ENCODE peak calls at places on chromosomes 4 and X, in nine cellular contexts. Z is endothelial cell of umbilical vein, V is adipocyte, L is MM.1S, N is aorta, Q is fibroblast of lung, T is HAP-1, G is SK-N-SH, U is adrenal gland. Y is an unnamed sample. For H3K27me3 and H3K4me1, the result is how much of the 10 kb centered on the place peaks cover.

GRCh38 chr4:79241846-79242245 is 84.0 kb downstream of the NAA11 start:
- DNase-seq in Z (peak), V (peak), L (no peak), N (no peak), Q (peak), T (no peak), G (no peak), U (no peak), Y (peak)

GRCh38 chr4:53012738-53013137 is 150.6 kb downstream of the RASL11B start:
- DNase-seq in Z (peak), V (peak), L (no peak), N (no peak), Q (no peak), T (no peak), G (peak), U (no peak), Y (no peak)

GRCh38 chr4:147736458-147736857 is 4.6 kb downstream of the ARHGAP10 start:
- DNase-seq in Z (peak), V (peak), L (no peak), N (no peak), Q (peak), T (no peak), G (no peak), U (no peak), Y (peak)

GRCh38 chrX:120308959-120309872 is 2.0 kb downstream of the TMEM255A start:
- DNase-seq in Z (peak), V (no peak), L (peak), N (peak), Q (peak), T (peak), G (peak), U (peak), Y (peak)

GRCh38 chr4:155768370-155768769 is 9.5 kb downstream of the GUCY1B1 start:
- DNase-seq in Z (no peak), V (no peak), L (no peak), N (no peak), Q (no peak), T (no peak), G (no peak), U (no peak), Y (no peak)

GRCh38 chrX:152878976-152879755 is 18.7 kb upstream of the ZNF185 start:
- DNase-seq in Z (no peak), V (no peak), L (no peak), N (peak), Q (peak), T (no peak), G (no peak), U (no peak), Y (peak)

GRCh38 chrX:12702509-12703091 is 88.6 kb upstream of the PRPS2 start:
- DNase-seq in Z (peak), V (peak), L (no peak), N (no peak), Q (no peak), T (peak), G (peak), U (no peak), Y (peak)

GRCh38 chr4:10082047-10082446 is 34.6 kb downstream of the WDR1 start:
- DNase-seq in Z (no peak), V (no peak), L (no peak), N (no peak), Q (no peak), T (no peak), G (peak), U (no peak), Y (no peak)

GRCh38 chr4:46270986-46271596 is 118.8 kb downstream of the GABRA2 start:
- DNase-seq in Z (no peak), V (peak), L (peak), N (no peak), Q (peak), T (no peak), G (peak), U (no peak), Y (no peak)

GRCh38 chrX:12344954-12345353 is 206.7 kb downstream of the FRMPD4 start:
- DNase-seq in Z (no peak), V (no peak), L (no peak), N (no peak), Q (no peak), T (no peak), G (no peak), U (no peak), Y (no peak)

GRCh38 chr4:138290803-138291202 is 48.7 kb upstream of the SLC7A11 start:
- DNase-seq in Z (no peak), V (no peak), L (no peak), N (no peak), Q (no peak), T (no peak), G (no peak), U (no peak), Y (no peak)

GRCh38 chr4:87317527-87317926 is 5.2 kb downstream of the HSD17B13 start:
- DNase-seq in Z (no peak), V (no peak), L (peak), N (no peak), Q (no peak), T (no peak), G (no peak), U (no peak), Y (peak)

GRCh38 chr4:132333723-132334045 is 815.4 kb upstream of the PCDH10 start:
- DNase-seq in Z (no peak), V (peak), L (no peak), N (no peak), Q (peak), T (no peak), G (no peak), U (no peak), Y (peak)

GRCh38 chrX:11530621-11531020 is 135.1 kb downstream of the ARHGAP6 start:
- DNase-seq in Z (no peak), V (peak), L (no peak), N (no peak), Q (peak), T (no peak), G (no peak), U (no peak), Y (no peak)

GRCh38 chrX:109952050-109952449 is 50.9 kb upstream of the TMEM164 start:
- DNase-seq in Z (no peak), V (no peak), L (no peak), N (no peak), Q (peak), T (no peak), G (no peak), U (no peak), Y (no peak)

GRCh38 chrX:107562482-107562881 is 65.8 kb upstream of the PRPS1 start:
- DNase-seq in Z (no peak), V (peak), L (no peak), N (no peak), Q (peak), T (no peak), G (no peak), U (no peak), Y (peak)

GRCh38 chrX:64093761-64094160 is 111.7 kb downstream of the AMER1 start:
- DNase-seq in Z (peak), V (peak), L (no peak), N (no peak), Q (no peak), T (peak), G (peak), U (no peak), Y (no peak)

GRCh38 chr4:126264839-126265238 is 950.1 kb downstream of the FAT4 start:
- DNase-seq in Z (no peak), V (peak), L (no peak), N (no peak), Q (peak), T (no peak), G (no peak), U (no peak), Y (peak)

GRCh38 chr4:41057456-41057855 is 156.9 kb downstream of the APBB2 start:
- DNase-seq in Z (no peak), V (peak), L (no peak), N (no peak), Q (peak), T (no peak), G (no peak), U (no peak), Y (no peak)

GRCh38 chr4:3316146-3316545 is 23.3 kb downstream of the RGS12 start:
- DNase-seq in Z (no peak), V (no peak), L (no peak), N (peak), Q (no peak), T (no peak), G (no peak), U (peak), Y (no peak)

GRCh38 chr4:110681381-110681780 is 58.5 kb upstream of the PITX2 start:
- DNase-seq in Z (no peak), V (no peak), L (no peak), N (no peak), Q (no peak), T (no peak), G (no peak), U (no peak), Y (no peak)

GRCh38 chrX:23813808-23814207 is 30.8 kb downstream of the SAT1 start:
- DNase-seq in Z (no peak), V (no peak), L (no peak), N (no peak), Q (no peak), T (no peak), G (no peak), U (no peak), Y (no peak)

GRCh38 chr4:162163892-162164759 is at the start of gene FSTL5:
- DNase-seq in Z (peak), V (peak), L (peak), N (peak), Q (peak), T (peak), G (peak), U (peak), Y (peak)

GRCh38 chrX:136953867-136954787 is 73.6 kb upstream of the RBMX start:
- DNase-seq in Z (peak), V (peak), L (peak), N (peak), Q (peak), T (peak), G (peak), U (peak), Y (peak)

GRCh38 chr4:166257276-166257675 is 384.2 kb downstream of the TLL1 start:
- DNase-seq in Z (no peak), V (no peak), L (no peak), N (no peak), Q (no peak), T (no peak), G (no peak), U (no peak), Y (no peak)

GRCh38 chr4:32032136-32032672 is 1312.0 kb downstream of the PCDH7 start:
- DNase-seq in Z (no peak), V (no peak), L (no peak), N (no peak), Q (no peak), T (no peak), G (no peak), U (no peak), Y (no peak)

GRCh38 chrX:72254835-72255234 is 16.0 kb upstream of the ERCC6L start:
- DNase-seq in Z (no peak), V (no peak), L (no peak), N (no peak), Q (no peak), T (no peak), G (peak), U (no peak), Y (no peak)

GRCh38 chrX:71301195-71301924 is at the start of gene ITGB1BP2:
- DNase-seq in Z (peak), V (peak), L (no peak), N (peak), Q (peak), T (peak), G (no peak), U (no peak), Y (no peak)

GRCh38 chr4:3402409-3403103 is 39.2 kb upstream of the HGFAC start:
- DNase-seq in Z (no peak), V (peak), L (no peak), N (peak), Q (peak), T (no peak), G (no peak), U (no peak), Y (no peak)

GRCh38 chr4:142475663-142476062 is 370.4 kb downstream of the INPP4B start:
- DNase-seq in Z (no peak), V (peak), L (no peak), N (no peak), Q (peak), T (no peak), G (no peak), U (no peak), Y (peak)

GRCh38 chr4:7660640-7661039 is 225.9 kb upstream of the PSAPL1 start:
- DNase-seq in Z (no peak), V (no peak), L (no peak), N (no peak), Q (no peak), T (no peak), G (no peak), U (no peak), Y (no peak)

GRCh38 chr4:131316086-131316485 is 1833.0 kb upstream of the PCDH10 start:
- DNase-seq in Z (no peak), V (peak), L (no peak), N (no peak), Q (no peak), T (no peak), G (no peak), U (no peak), Y (no peak)

GRCh38 chr4:118918388-118918787 is 29.7 kb downstream of the SYNPO2 start:
- DNase-seq in Z (peak), V (peak), L (no peak), N (no peak), Q (peak), T (no peak), G (no peak), U (no peak), Y (peak)

GRCh38 chr4:163614866-163615265 is 120.4 kb downstream of the TMA16 start:
- DNase-seq in Z (no peak), V (no peak), L (no peak), N (no peak), Q (no peak), T (no peak), G (no peak), U (no peak), Y (no peak)

GRCh38 chr4:76457885-76458284 is 22.9 kb downstream of the SHROOM3 start:
- DNase-seq in Z (no peak), V (no peak), L (no peak), N (no peak), Q (peak), T (peak), G (no peak), U (no peak), Y (peak)

GRCh38 chrX:115494133-115494532 is 66.8 kb upstream of the PLS3 start:
- DNase-seq in Z (peak), V (peak), L (no peak), N (no peak), Q (no peak), T (no peak), G (no peak), U (no peak), Y (no peak)

GRCh38 chrX:106404512-106404911 is 207.3 kb upstream of the RADX start:
- DNase-seq in Z (no peak), V (no peak), L (no peak), N (no peak), Q (no peak), T (no peak), G (no peak), U (no peak), Y (peak)

GRCh38 chr4:7058792-7059191 is 9.1 kb downstream of the GRPEL1 start:
- DNase-seq in Z (no peak), V (no peak), L (no peak), N (no peak), Q (no peak), T (no peak), G (no peak), U (no peak), Y (no peak)

GRCh38 chr4:20444599-20445337 is 193.1 kb downstream of the SLIT2 start:
- DNase-seq in Z (no peak), V (peak), L (no peak), N (no peak), Q (no peak), T (no peak), G (peak), U (no peak), Y (no peak)

DNA sequence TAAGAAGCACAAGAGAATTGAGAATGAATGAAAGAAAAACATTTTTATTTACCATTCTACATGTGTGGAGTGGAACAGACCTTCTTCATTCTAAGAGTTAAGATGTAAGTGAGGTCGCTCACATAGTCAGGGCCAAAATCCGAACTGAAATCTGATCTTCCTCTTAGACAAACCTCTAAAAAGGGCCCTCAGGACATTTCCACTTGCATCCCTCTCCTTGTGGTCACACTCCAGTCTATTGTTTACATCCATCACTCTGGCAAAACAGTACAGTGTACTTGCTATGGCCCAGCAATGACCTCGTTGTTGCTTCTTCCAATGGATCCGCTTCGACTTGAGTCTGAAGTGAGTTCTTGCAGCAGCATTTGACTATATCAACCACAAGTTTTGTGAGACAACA is 54.2 kb downstream of the MOSPD2 start:
- DNase-seq in Z (no peak), V (peak), L (no peak), N (no peak), Q (peak), T (no peak), G (no peak), U (no peak), Y (no peak)
- H3K27me3 ChIP-seq in Z (under half), V (under half), L (under half), N (under half), Q (under half), T (under half), G (under half), U (under half), Y (under half)

DNA sequence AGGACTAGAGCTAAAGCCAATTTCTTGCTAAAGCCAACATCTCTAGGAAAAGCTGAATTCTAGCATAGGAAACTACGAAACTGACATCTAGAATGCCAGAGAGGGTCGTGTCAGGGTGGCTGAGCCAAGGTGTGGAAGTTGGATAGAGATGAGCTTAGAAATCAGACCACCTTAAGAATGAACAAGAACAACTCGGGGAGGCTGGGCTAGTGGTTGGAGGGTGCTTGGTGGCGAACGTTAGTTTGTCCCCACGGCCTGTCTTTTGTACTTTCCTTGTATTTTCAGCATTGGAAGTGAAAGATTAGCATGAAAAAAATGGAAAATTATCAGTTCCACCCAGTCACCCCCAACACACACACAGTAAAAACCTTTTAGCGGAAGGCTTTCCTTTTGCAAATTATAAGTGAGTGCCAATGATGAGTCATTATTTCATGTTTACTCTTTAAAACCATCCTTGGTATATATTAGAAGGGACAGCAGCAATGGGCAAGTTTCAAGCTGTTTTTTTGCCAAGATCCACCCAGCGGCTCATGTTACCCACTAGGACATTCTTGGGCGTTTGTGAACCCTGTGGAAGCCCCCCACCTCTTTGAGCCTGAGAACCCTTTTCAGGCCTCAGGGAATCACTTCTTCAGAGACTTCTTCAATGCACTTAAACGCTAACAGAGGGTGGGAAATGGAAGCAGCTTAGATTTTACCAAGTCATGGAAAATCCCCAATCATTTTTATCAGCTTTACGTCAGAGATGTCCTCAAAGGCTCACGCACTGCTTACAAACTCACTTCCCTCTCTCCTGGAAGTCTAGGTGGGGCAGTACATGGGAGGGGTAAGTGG is 4.9 kb upstream of the PPEF1 start:
- DNase-seq in Z (peak), V (peak), L (no peak), N (no peak), Q (peak), T (no peak), G (no peak), U (no peak), Y (peak)
- H3K4me1 ChIP-seq in Z (under half), V (under half), L (under half), N (under half), Q (under half), T (under half), G (under half), U (under half), Y (under half)

GRCh38 chrX:153882557-153882956 is 3.4 kb downstream of the L1CAM start:
- DNase-seq in Z (no peak), V (no peak), L (no peak), N (no peak), Q (no peak), T (no peak), G (no peak), U (no peak), Y (no peak)
- H3K27me3 ChIP-seq in Z (under half), V (half or more), L (half or more), N (under half), Q (under half), T (under half), G (under half), U (half or more), Y (under half)

GRCh38 chrX:17077349-17077748 is 130.9 kb downstream of the REPS2 start:
- DNase-seq in Z (no peak), V (no peak), L (no peak), N (no peak), Q (no peak), T (no peak), G (no peak), U (no peak), Y (no peak)
- H3K4me1 ChIP-seq in Z (under half), V (under half), L (under half), N (under half), Q (under half), T (under half), G (under half), U (under half), Y (under half)

DNA sequence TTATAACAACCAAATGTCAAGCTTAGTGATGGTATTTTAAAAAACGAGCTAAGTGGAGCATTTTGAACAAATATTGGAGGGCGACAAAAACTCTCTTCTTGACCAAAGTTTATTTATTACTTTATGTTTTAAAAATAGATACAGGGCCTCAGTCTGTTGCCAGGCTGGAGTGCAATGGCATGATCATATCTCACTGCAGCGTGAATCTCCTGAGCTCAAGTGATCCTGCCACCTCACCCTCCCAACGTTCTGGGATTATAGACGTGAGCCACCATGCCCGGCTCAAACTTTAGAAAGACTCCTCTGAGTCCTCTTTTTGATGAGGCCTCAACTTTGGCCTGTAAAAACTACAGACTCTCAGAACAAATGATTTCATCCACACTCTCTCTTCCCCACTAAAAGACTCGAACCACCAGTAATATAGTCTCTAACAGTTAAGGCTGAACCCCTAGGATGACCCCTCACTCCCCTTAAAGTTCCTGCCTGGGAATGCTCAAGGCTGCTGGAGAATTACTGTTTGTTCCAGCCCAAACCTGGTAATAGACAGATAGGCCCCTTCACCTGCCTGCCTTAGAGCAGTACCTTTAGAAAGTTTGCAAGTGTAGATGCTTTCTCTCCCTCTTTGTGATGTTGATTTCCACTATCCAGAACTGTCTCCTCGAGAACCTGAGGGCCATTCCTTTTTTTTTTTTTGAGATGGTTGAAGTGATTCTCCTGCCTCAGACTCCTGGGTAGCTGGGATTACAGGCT is 55.3 kb upstream of the HPSE start:
- DNase-seq in Z (no peak), V (no peak), L (no peak), N (no peak), Q (no peak), T (no peak), G (no peak), U (no peak), Y (no peak)
- H3K27me3 ChIP-seq in Z (under half), V (under half), L (under half), N (under half), Q (under half), T (under half), G (under half), U (under half), Y (under half)